ENCODE peak calls at places on chromosomes 5 and 9, in six cellular contexts. D is GM03348; F is T-helper 9 cell; V is activated CD4-positive, CD25-positive, alpha-beta regulatory T cell; R is neural progenitor cell; O is stimulated activated naive CD4-positive, alpha-beta T cell. B is an unnamed sample.

GRCh38 chr9:135474915-135475314 is 4.7 kb upstream of the PPP1R26 start:
- DNase-seq in R (peak; percentile 77), O (no peak), F (no peak), V (no peak), D (no peak), B (no peak)

GRCh38 chr9:127058645-127059021 is 63.8 kb downstream of the ANGPTL2 start:
- DNase-seq in O (no peak), R (no peak), F (no peak), D (no peak), V (no peak), B (no peak)

GRCh38 chr9:131096490-131097258 is at the start of gene AIF1L:
- DNase-seq in D (peak; percentile 67), R (peak; percentile 91), O (no peak), V (no peak), F (no peak), B (peak; percentile 44)

GRCh38 chr5:51500-51823 is 40.5 kb upstream of the PLEKHG4B start:
- DNase-seq in O (no peak), D (no peak), R (no peak), V (no peak), F (no peak), B (no peak)

GRCh38 chr5:107381189-107381856 is 289.4 kb downstream of the EFNA5 start:
- DNase-seq in F (no peak), D (peak; percentile 75), V (no peak), O (no peak), R (no peak), B (no peak)

GRCh38 chr9:85941617-85941930 is 628 bp downstream of the NAA35 start:
- DNase-seq in O (peak; percentile 51), V (no peak), F (no peak), R (no peak), D (no peak), B (no peak)

GRCh38 chr5:160326981-160327380 is 14.6 kb upstream of the CCNJL start:
- DNase-seq in O (no peak), R (no peak), F (no peak), D (no peak), V (no peak), B (no peak)

GRCh38 chr5:976849-977751 is 31.5 kb upstream of the NKD2 start:
- DNase-seq in R (no peak), F (no peak), O (no peak), D (no peak), V (no peak), B (no peak)

GRCh38 chr9:107734231-107735014 is 244.9 kb upstream of the KLF4 start:
- DNase-seq in D (peak; percentile 82), R (no peak), V (no peak), O (no peak), F (no peak), B (no peak)

GRCh38 chr5:139710370-139711066 is 62.4 kb downstream of the CXXC5 start:
- DNase-seq in D (peak; percentile 70), R (peak; percentile 83), O (peak; percentile 77), F (peak; percentile 60), V (no peak), B (peak; percentile 62)

GRCh38 chr5:159135896-159136531 is 36.3 kb upstream of the EBF1 start:
- DNase-seq in O (no peak), D (peak; percentile 59), F (no peak), V (no peak), R (no peak), B (no peak)

GRCh38 chr5:103519550-103519949 is 43.0 kb downstream of the NUDT12 start:
- DNase-seq in D (peak; percentile 9), F (no peak), V (no peak), O (no peak), R (peak; percentile 55), B (no peak)

GRCh38 chr5:36606437-36607113 is at the start of gene SLC1A3:
- DNase-seq in D (peak; percentile 75), R (peak; percentile 85), F (no peak), O (no peak), V (peak; percentile 4), B (peak; percentile 62)

GRCh38 chr5:71922584-71923106 is 184.6 kb upstream of the MAP1B start:
- DNase-seq in O (no peak), R (no peak), D (peak; percentile 63), F (no peak), V (no peak), B (no peak)

GRCh38 chr5:149646564-149646963 is 65.3 kb downstream of the ARHGEF37 start:
- DNase-seq in R (no peak), O (peak; percentile 24), V (no peak), F (no peak), D (no peak), B (peak; percentile 35)

GRCh38 chr5:66324357-66324756 is 180.3 kb downstream of the SREK1 start:
- DNase-seq in V (no peak), D (no peak), F (no peak), R (no peak), O (no peak), B (no peak)

B was measured in mesothelial cell of epicardium.